ENCODE peak calls at places on chromosome 16, in seven cellular contexts. One of them, this sample, is unnamed.

GRCh38 chr16:58176608-58177346 is 21.1 kb downstream of the CSNK2A2 start:
- DNase-seq in spleen: no peak
- DNase-seq in OCI-LY7: no peak
- DNase-seq in tibial nerve: no peak
- DNase-seq in GM12864: no peak
- DNase-seq in AG04449: no peak
- DNase-seq in PC-3: no peak
- DNase-seq in this sample: no peak

GRCh38 chr16:89265647-89266046 is 48.1 kb downstream of the ZNF778 start:
- DNase-seq in tibial nerve: no peak
- DNase-seq in spleen: peak; percentile 57
- DNase-seq in GM12864: no peak
- DNase-seq in PC-3: no peak
- DNase-seq in AG04449: no peak
- DNase-seq in OCI-LY7: no peak
- DNase-seq in this sample: no peak

GRCh38 chr16:10343124-10343760 is 42.6 kb upstream of the ATF7IP2 start:
- DNase-seq in spleen: no peak
- DNase-seq in GM12864: no peak
- DNase-seq in OCI-LY7: no peak
- DNase-seq in tibial nerve: no peak
- DNase-seq in PC-3: no peak
- DNase-seq in AG04449: no peak
- DNase-seq in this sample: no peak

GRCh38 chr16:53055603-53056527 is 1.1 kb downstream of the CHD9 start:
- DNase-seq in GM12864: no peak
- DNase-seq in AG04449: no peak
- DNase-seq in PC-3: peak; percentile 28
- DNase-seq in OCI-LY7: peak; percentile 64
- DNase-seq in tibial nerve: peak; percentile 59
- DNase-seq in spleen: no peak
- DNase-seq in this sample: no peak

GRCh38 chr16:88784074-88784855 is 755 bp downstream of the PIEZO1 start:
- DNase-seq in PC-3: peak; percentile 57
- DNase-seq in AG04449: no peak
- DNase-seq in GM12864: no peak
- DNase-seq in spleen: peak; percentile 89
- DNase-seq in tibial nerve: peak; percentile 65
- DNase-seq in OCI-LY7: peak; percentile 62
- DNase-seq in this sample: peak; percentile 86

GRCh38 chr16:65476556-65476955 is 354.7 kb upstream of the CDH11 start:
- DNase-seq in spleen: no peak
- DNase-seq in GM12864: no peak
- DNase-seq in PC-3: no peak
- DNase-seq in OCI-LY7: no peak
- DNase-seq in tibial nerve: no peak
- DNase-seq in AG04449: no peak
- DNase-seq in this sample: no peak

GRCh38 chr16:86894168-86894567 is 315.8 kb downstream of the FOXL1 start:
- DNase-seq in AG04449: no peak
- DNase-seq in GM12864: no peak
- DNase-seq in PC-3: no peak
- DNase-seq in OCI-LY7: no peak
- DNase-seq in tibial nerve: no peak
- DNase-seq in spleen: no peak
- DNase-seq in this sample: no peak

GRCh38 chr16:78704421-78704820 is 605.0 kb downstream of the WWOX start:
- DNase-seq in AG04449: no peak
- DNase-seq in OCI-LY7: no peak
- DNase-seq in GM12864: no peak
- DNase-seq in tibial nerve: no peak
- DNase-seq in spleen: no peak
- DNase-seq in PC-3: no peak
- DNase-seq in this sample: no peak

GRCh38 chr16:67459066-67459857 is 21.7 kb downstream of the ATP6V0D1 start:
- DNase-seq in spleen: no peak
- DNase-seq in AG04449: no peak
- DNase-seq in OCI-LY7: no peak
- DNase-seq in tibial nerve: no peak
- DNase-seq in GM12864: no peak
- DNase-seq in PC-3: no peak
- DNase-seq in this sample: no peak

GRCh38 chr16:12544477-12545291 is 259.0 kb downstream of the CPPED1 start:
- DNase-seq in AG04449: no peak
- DNase-seq in GM12864: no peak
- DNase-seq in spleen: no peak
- DNase-seq in OCI-LY7: peak; percentile 38
- DNase-seq in PC-3: no peak
- DNase-seq in tibial nerve: no peak
- DNase-seq in this sample: no peak

GRCh38 chr16:11992594-11993524 is 16.3 kb downstream of the SNX29 start:
- DNase-seq in OCI-LY7: no peak
- DNase-seq in PC-3: no peak
- DNase-seq in tibial nerve: no peak
- DNase-seq in GM12864: no peak
- DNase-seq in AG04449: no peak
- DNase-seq in spleen: no peak
- DNase-seq in this sample: no peak

GRCh38 chr16:4775005-4775404 is 8.0 kb upstream of the ZNF500 start:
- DNase-seq in AG04449: no peak
- DNase-seq in tibial nerve: no peak
- DNase-seq in spleen: no peak
- DNase-seq in GM12864: no peak
- DNase-seq in OCI-LY7: no peak
- DNase-seq in PC-3: no peak
- DNase-seq in this sample: no peak

GRCh38 chr16:11395008-11395948 is 50.0 kb downstream of the RMI2 start:
- DNase-seq in PC-3: no peak
- DNase-seq in tibial nerve: no peak
- DNase-seq in OCI-LY7: peak; percentile 24
- DNase-seq in spleen: peak; percentile 33
- DNase-seq in AG04449: no peak
- DNase-seq in GM12864: no peak
- DNase-seq in this sample: peak; percentile 56

GRCh38 chr16:86663691-86664517 is 85.6 kb downstream of the FOXL1 start:
- DNase-seq in PC-3: peak; percentile 4
- DNase-seq in AG04449: no peak
- DNase-seq in spleen: no peak
- DNase-seq in OCI-LY7: no peak
- DNase-seq in tibial nerve: no peak
- DNase-seq in GM12864: no peak
- DNase-seq in this sample: no peak

GRCh38 chr16:17942067-17942466 is 394.5 kb downstream of the NPIPA8 start:
- DNase-seq in GM12864: no peak
- DNase-seq in AG04449: no peak
- DNase-seq in tibial nerve: no peak
- DNase-seq in OCI-LY7: no peak
- DNase-seq in PC-3: no peak
- DNase-seq in spleen: no peak
- DNase-seq in this sample: no peak

GRCh38 chr16:4675864-4676786 is 17.2 kb upstream of the NUDT16L1 start:
- DNase-seq in GM12864: no peak
- DNase-seq in AG04449: no peak
- DNase-seq in OCI-LY7: no peak
- DNase-seq in spleen: peak; percentile 80
- DNase-seq in PC-3: no peak
- DNase-seq in tibial nerve: no peak
- DNase-seq in this sample: no peak

GRCh38 chr16:81251871-81252270 is 13.4 kb downstream of the BCO1 start:
- DNase-seq in PC-3: no peak
- DNase-seq in spleen: no peak
- DNase-seq in OCI-LY7: no peak
- DNase-seq in AG04449: peak; percentile 52
- DNase-seq in tibial nerve: no peak
- DNase-seq in GM12864: no peak
- DNase-seq in this sample: no peak

GRCh38 chr16:51569204-51569911 is 418.3 kb upstream of the SALL1 start:
- DNase-seq in PC-3: no peak
- DNase-seq in OCI-LY7: peak; percentile 1
- DNase-seq in GM12864: no peak
- DNase-seq in tibial nerve: no peak
- DNase-seq in spleen: no peak
- DNase-seq in AG04449: no peak
- DNase-seq in this sample: no peak

GRCh38 chr16:84740596-84741071 is 40.8 kb downstream of the USP10 start:
- DNase-seq in GM12864: no peak
- DNase-seq in tibial nerve: no peak
- DNase-seq in PC-3: no peak
- DNase-seq in AG04449: no peak
- DNase-seq in spleen: no peak
- DNase-seq in OCI-LY7: no peak
- DNase-seq in this sample: no peak

GRCh38 chr16:1747934-1748333 is 23.4 kb downstream of the NME3 start:
- DNase-seq in PC-3: no peak
- DNase-seq in spleen: no peak
- DNase-seq in OCI-LY7: no peak
- DNase-seq in AG04449: no peak
- DNase-seq in GM12864: no peak
- DNase-seq in tibial nerve: no peak
- DNase-seq in this sample: no peak

GRCh38 chr16:1752853-1753252 is 18.5 kb downstream of the NME3 start:
- DNase-seq in GM12864: no peak
- DNase-seq in OCI-LY7: no peak
- DNase-seq in PC-3: no peak
- DNase-seq in spleen: no peak
- DNase-seq in AG04449: no peak
- DNase-seq in tibial nerve: no peak
- DNase-seq in this sample: no peak

GRCh38 chr16:1749152-1750117 is 21.9 kb downstream of the NME3 start:
- DNase-seq in AG04449: no peak
- DNase-seq in tibial nerve: no peak
- DNase-seq in GM12864: no peak
- DNase-seq in spleen: peak; percentile 52
- DNase-seq in PC-3: no peak
- DNase-seq in OCI-LY7: no peak
- DNase-seq in this sample: no peak

GRCh38 chr16:1754204-1754603 is 17.1 kb downstream of the NME3 start:
- DNase-seq in tibial nerve: no peak
- DNase-seq in AG04449: no peak
- DNase-seq in OCI-LY7: no peak
- DNase-seq in spleen: no peak
- DNase-seq in PC-3: no peak
- DNase-seq in GM12864: no peak
- DNase-seq in this sample: no peak

DNA sequence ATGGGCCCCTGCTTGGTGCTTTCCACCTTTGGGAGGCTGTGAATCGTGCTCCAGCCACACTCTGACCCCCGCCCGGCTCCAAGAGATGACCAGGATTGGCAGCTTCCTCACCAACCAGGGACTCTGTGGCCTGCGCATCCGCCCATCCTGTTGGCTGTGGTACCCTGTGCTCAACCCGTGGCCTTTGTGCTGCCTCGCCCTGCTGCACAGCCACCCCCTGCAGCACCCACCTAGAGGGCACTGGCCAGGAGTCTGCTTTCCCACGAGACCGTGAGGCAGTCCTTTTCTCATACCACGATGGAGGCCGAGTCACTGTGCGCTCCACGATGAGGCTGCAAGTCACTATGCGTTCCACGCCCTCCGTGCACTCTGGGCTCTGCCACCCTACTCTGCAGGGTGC is 19.4 kb downstream of the NME3 start:
- DNase-seq in GM12864: no peak
- DNase-seq in PC-3: no peak
- DNase-seq in OCI-LY7: no peak
- DNase-seq in AG04449: no peak
- DNase-seq in spleen: no peak
- DNase-seq in tibial nerve: no peak
- DNase-seq in this sample: no peak
- TF ChIP-seq CTCF in GM12864: no peak
- TF ChIP-seq CTCF in PC-3: no peak
- TF ChIP-seq CTCF in OCI-LY7: no peak
- TF ChIP-seq CTCF in AG04449: no peak
- TF ChIP-seq CTCF in spleen: no peak
- TF ChIP-seq CTCF in tibial nerve: no peak
- TF ChIP-seq CTCF in this sample: no peak

GRCh38 chr16:31456988-31457360 is 2.3 kb upstream of the ARMC5 start:
- DNase-seq in tibial nerve: no peak
- DNase-seq in spleen: no peak
- DNase-seq in AG04449: no peak
- DNase-seq in OCI-LY7: no peak
- DNase-seq in GM12864: no peak
- DNase-seq in PC-3: no peak
- DNase-seq in this sample: peak; percentile 43

GRCh38 chr16:31452631-31453106 is 6.6 kb upstream of the ARMC5 start:
- DNase-seq in GM12864: no peak
- DNase-seq in tibial nerve: no peak
- DNase-seq in AG04449: peak; percentile 82
- DNase-seq in spleen: no peak
- DNase-seq in OCI-LY7: no peak
- DNase-seq in PC-3: peak; percentile 61
- DNase-seq in this sample: no peak

GRCh38 chr16:31458073-31458834 is 1.0 kb upstream of the ARMC5 start:
- DNase-seq in GM12864: no peak
- DNase-seq in spleen: peak; percentile 94
- DNase-seq in AG04449: no peak
- DNase-seq in PC-3: no peak
- DNase-seq in tibial nerve: no peak
- DNase-seq in OCI-LY7: peak; percentile 77
- DNase-seq in this sample: peak; percentile 92

GRCh38 chr16:31453255-31454204 is 5.8 kb upstream of the ARMC5 start:
- DNase-seq in AG04449: no peak
- DNase-seq in tibial nerve: no peak
- DNase-seq in PC-3: peak; percentile 34
- DNase-seq in OCI-LY7: no peak
- DNase-seq in GM12864: no peak
- DNase-seq in spleen: peak; percentile 32
- DNase-seq in this sample: peak; percentile 48

GRCh38 chr16:31455601-31456314 is 3.5 kb upstream of the ARMC5 start:
- DNase-seq in GM12864: no peak
- DNase-seq in OCI-LY7: peak; percentile 61
- DNase-seq in PC-3: no peak
- DNase-seq in tibial nerve: no peak
- DNase-seq in AG04449: no peak
- DNase-seq in spleen: no peak
- DNase-seq in this sample: peak; percentile 39
- TF ChIP-seq CTCF in GM12864: peak; percentile 71
- TF ChIP-seq CTCF in OCI-LY7: peak; percentile 83
- TF ChIP-seq CTCF in PC-3: peak; percentile 34
- TF ChIP-seq CTCF in tibial nerve: peak; percentile 4
- TF ChIP-seq CTCF in AG04449: peak; percentile 6
- TF ChIP-seq CTCF in spleen: no peak
- TF ChIP-seq CTCF in this sample: peak; percentile 55

GRCh38 chr16:30650369-30651123 is at the start of gene PRR14:
- DNase-seq in spleen: peak; percentile 100
- DNase-seq in OCI-LY7: peak; percentile 99
- DNase-seq in PC-3: peak; percentile 97
- DNase-seq in GM12864: peak; percentile 98
- DNase-seq in tibial nerve: peak; percentile 99
- DNase-seq in AG04449: peak; percentile 94
- DNase-seq in this sample: peak; percentile 100
- TF ChIP-seq CTCF in spleen: peak; percentile 62
- TF ChIP-seq CTCF in OCI-LY7: no peak
- TF ChIP-seq CTCF in PC-3: no peak
- TF ChIP-seq CTCF in GM12864: no peak
- TF ChIP-seq CTCF in tibial nerve: peak; percentile 51
- TF ChIP-seq CTCF in AG04449: peak; percentile 8
- TF ChIP-seq CTCF in this sample: no peak

DNA sequence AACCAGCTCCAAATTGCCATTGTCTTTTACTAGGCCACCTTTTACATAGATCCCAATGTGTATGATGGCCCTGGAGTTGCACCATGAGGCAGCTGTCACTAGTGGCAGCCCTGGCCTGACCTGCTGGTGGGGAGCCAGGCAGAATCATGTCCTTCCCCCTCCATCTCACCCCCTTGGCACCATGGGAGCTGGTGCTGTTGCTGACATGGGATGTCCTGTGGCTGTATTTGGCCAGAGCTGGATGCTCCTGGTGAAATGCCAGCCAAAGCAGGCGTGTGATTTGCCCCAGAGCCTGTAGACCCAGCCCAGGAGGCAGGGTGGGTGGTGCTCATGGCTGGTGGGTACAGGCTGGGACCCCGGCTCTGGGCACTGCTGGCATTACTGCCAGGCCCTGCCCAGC is 18.6 kb downstream of the SLC12A3 start:
- DNase-seq in AG04449: no peak
- DNase-seq in spleen: no peak
- DNase-seq in tibial nerve: no peak
- DNase-seq in PC-3: no peak
- DNase-seq in GM12864: no peak
- DNase-seq in OCI-LY7: no peak
- DNase-seq in this sample: peak; percentile 30
- TF ChIP-seq CTCF in AG04449: no peak
- TF ChIP-seq CTCF in spleen: no peak
- TF ChIP-seq CTCF in tibial nerve: no peak
- TF ChIP-seq CTCF in PC-3: no peak
- TF ChIP-seq CTCF in GM12864: no peak
- TF ChIP-seq CTCF in OCI-LY7: no peak
- TF ChIP-seq CTCF in this sample: no peak

This sample was measured in chondrocyte.